ENCODE peak calls at places on chromosome 19, in ten cellular contexts. D is HCT116; X is aorta; A is effector memory CD8-positive, alpha-beta T cell; O is T-cell; F is naive thymus-derived CD4-positive, alpha-beta T cell; N is heart right ventricle; T is CD4-positive, CD25-positive, alpha-beta regulatory T cell; R is left lung; U is body of pancreas. W is an unnamed sample.

GRCh38 chr19:34171539-34171876 is 796 bp upstream of the LSM14A start:
- ATAC-seq in D (peak), X (no peak), A (no peak), O (no peak), F (no peak), N (no peak), T (peak), R (peak), U (no peak), W (peak)

GRCh38 chr19:8192227-8192820 is 16.8 kb upstream of the CERS4 start:
- ATAC-seq in D (no peak), X (no peak), A (no peak), O (no peak), F (no peak), N (no peak), T (no peak), R (no peak), U (no peak), W (no peak)

GRCh38 chr19:53824134-53824611 is at the start of gene NLRP12:
- ATAC-seq in D (peak), X (peak), A (no peak), O (no peak), F (peak), N (peak), T (no peak), R (peak), U (no peak), W (no peak)

GRCh38 chr19:5154799-5155426 is 185.7 kb downstream of the PTPRS start:
- ATAC-seq in D (no peak), X (no peak), A (no peak), O (no peak), F (no peak), N (no peak), T (no peak), R (no peak), U (no peak), W (no peak)

GRCh38 chr19:56253737-56254136 is 18.8 kb upstream of the EDDM13 start:
- ATAC-seq in D (peak), X (no peak), A (peak), O (no peak), F (peak), N (peak), T (no peak), R (peak), U (peak), W (peak)

GRCh38 chr19:49333426-49334288 is 1.5 kb upstream of the CD37 start:
- ATAC-seq in D (no peak), X (peak), A (peak), O (peak), F (peak), N (no peak), T (peak), R (peak), U (no peak), W (peak)

GRCh38 chr19:50362656-50363424 is 2.6 kb downstream of the NAPSA start:
- ATAC-seq in D (no peak), X (no peak), A (no peak), O (no peak), F (no peak), N (no peak), T (no peak), R (peak), U (no peak), W (no peak)

GRCh38 chr19:1261863-1262686 is 7.1 kb upstream of the CIRBP start:
- ATAC-seq in D (peak), X (no peak), A (peak), O (no peak), F (no peak), N (peak), T (no peak), R (peak), U (peak), W (peak)

GRCh38 chr19:54339646-54340358 is 840 bp upstream of the LILRA4 start:
- ATAC-seq in D (no peak), X (no peak), A (no peak), O (no peak), F (peak), N (no peak), T (no peak), R (peak), U (no peak), W (no peak)

GRCh38 chr19:18699403-18700054 is 16.0 kb downstream of the CRTC1 start:
- ATAC-seq in D (no peak), X (no peak), A (no peak), O (no peak), F (no peak), N (no peak), T (no peak), R (no peak), U (no peak), W (peak)

GRCh38 chr19:1417145-1417544 is 9.8 kb downstream of the DAZAP1 start:
- ATAC-seq in D (no peak), X (no peak), A (no peak), O (no peak), F (no peak), N (no peak), T (no peak), R (no peak), U (no peak), W (no peak)

GRCh38 chr19:13055213-13056051 is 47.2 kb downstream of the LYL1 start:
- ATAC-seq in D (peak), X (peak), A (no peak), O (no peak), F (no peak), N (peak), T (no peak), R (peak), U (peak), W (peak)

GRCh38 chr19:33660426-33661160 is 38.8 kb downstream of the CHST8 start:
- ATAC-seq in D (no peak), X (no peak), A (no peak), O (no peak), F (no peak), N (no peak), T (no peak), R (no peak), U (no peak), W (no peak)

GRCh38 chr19:11434703-11435056 is 241 bp downstream of the ODAD3 start:
- ATAC-seq in D (peak), X (no peak), A (peak), O (peak), F (peak), N (no peak), T (no peak), R (no peak), U (peak), W (no peak)

GRCh38 chr19:13541554-13541953 is 35.3 kb upstream of the CACNA1A start:
- ATAC-seq in D (no peak), X (no peak), A (no peak), O (no peak), F (no peak), N (no peak), T (no peak), R (no peak), U (no peak), W (no peak)

GRCh38 chr19:17658666-17659065 is 29.5 kb downstream of the UNC13A start:
- ATAC-seq in D (no peak), X (no peak), A (no peak), O (no peak), F (no peak), N (no peak), T (no peak), R (no peak), U (no peak), W (no peak)

GRCh38 chr19:16285769-16286564 is 38.7 kb upstream of the KLF2 start:
- ATAC-seq in D (no peak), X (peak), A (no peak), O (no peak), F (peak), N (no peak), T (no peak), R (peak), U (peak), W (no peak)

GRCh38 chr19:16654151-16654550 is 5.8 kb downstream of the SMIM7 start:
- ATAC-seq in D (peak), X (no peak), A (no peak), O (no peak), F (no peak), N (no peak), T (no peak), R (no peak), U (no peak), W (no peak)

GRCh38 chr19:2652504-2653099 is 49.9 kb downstream of the GNG7 start:
- ATAC-seq in D (no peak), X (no peak), A (no peak), O (no peak), F (no peak), N (no peak), T (no peak), R (no peak), U (no peak), W (no peak)